ENCODE peak calls at places on chromosome 4, in ten cellular contexts. W is adipocyte, E is K562, O is IMR-90, V is PC-3, L is HepG2, M is trophoblast cell, J is neural progenitor cell, Q is fibroblast of lung, I is colonic mucosa. K is an unnamed sample.

GRCh38 chr4:56513517-56513916 is 7.9 kb downstream of the ARL9 start:
- DNase-seq in O (no peak), M (no peak), E (peak; percentile 73), J (no peak), L (no peak), I (no peak), Q (no peak), V (no peak), W (no peak), K (no peak)

GRCh38 chr4:169098969-169099685 is 89.1 kb upstream of the CBR4 start:
- DNase-seq in I (no peak), Q (peak; percentile 31), W (peak; percentile 63), M (no peak), J (no peak), O (peak; percentile 19), L (no peak), V (no peak), E (no peak), K (peak; percentile 11)

GRCh38 chr4:128162434-128162833 is 101.3 kb downstream of the LARP1B start:
- DNase-seq in E (no peak), I (no peak), W (peak; percentile 60), V (peak; percentile 15), Q (peak; percentile 20), J (no peak), O (peak; percentile 40), M (no peak), L (no peak), K (peak; percentile 79)

GRCh38 chr4:159382875-159383568 is 280.1 kb downstream of the RAPGEF2 start:
- DNase-seq in W (no peak), E (no peak), J (peak; percentile 30), M (no peak), I (no peak), Q (no peak), L (no peak), V (no peak), O (no peak), K (peak; percentile 73)

GRCh38 chr4:76665139-76665538 is 230.1 kb downstream of the SHROOM3 start:
- DNase-seq in O (peak; percentile 43), L (no peak), M (peak; percentile 38), J (no peak), V (peak; percentile 97), Q (no peak), W (no peak), E (no peak), I (peak; percentile 96), K (no peak)

GRCh38 chr4:161356351-161356750 is 807.4 kb downstream of the FSTL5 start:
- DNase-seq in O (no peak), L (no peak), V (no peak), I (no peak), J (no peak), Q (no peak), E (no peak), M (no peak), W (no peak), K (no peak)

GRCh38 chr4:156581693-156582092 is 389.9 kb downstream of the PDGFC start:
- DNase-seq in Q (no peak), J (no peak), V (peak; percentile 25), I (no peak), O (no peak), E (no peak), L (no peak), M (no peak), W (no peak), K (peak; percentile 51)

GRCh38 chr4:158484173-158484885 is 37.4 kb upstream of the RXFP1 start:
- DNase-seq in W (peak; percentile 10), M (no peak), J (no peak), Q (peak; percentile 19), I (no peak), E (no peak), O (peak; percentile 61), V (peak; percentile 75), L (no peak), K (no peak)

GRCh38 chr4:88159137-88159725 is 792 bp upstream of the ABCG2 start:
- DNase-seq in I (no peak), V (no peak), J (no peak), Q (no peak), O (no peak), E (no peak), L (peak; percentile 44), M (peak; percentile 67), W (no peak), K (peak; percentile 53)

GRCh38 chr4:126213996-126214395 is 899.2 kb downstream of the FAT4 start:
- DNase-seq in E (no peak), V (peak; percentile 2), O (no peak), L (no peak), J (no peak), M (peak; percentile 7), Q (no peak), I (no peak), W (no peak), K (no peak)

GRCh38 chr4:186486172-186486571 is 69.2 kb downstream of the MTNR1A start:
- DNase-seq in M (no peak), V (no peak), I (no peak), E (no peak), Q (peak; percentile 7), W (peak; percentile 10), J (peak; percentile 21), O (peak; percentile 4), L (no peak), K (no peak)

GRCh38 chr4:177349191-177349590 is 39.5 kb downstream of the NEIL3 start:
- DNase-seq in E (no peak), M (no peak), L (no peak), O (no peak), W (no peak), Q (no peak), I (no peak), J (no peak), V (no peak), K (no peak)

GRCh38 chr4:111812760-111813159 is 332.5 kb upstream of the FAM241A start:
- DNase-seq in J (no peak), M (no peak), W (no peak), L (no peak), V (no peak), I (no peak), O (no peak), E (no peak), Q (no peak), K (no peak)

GRCh38 chr4:17068885-17069284 is 170.4 kb upstream of the LDB2 start:
- DNase-seq in E (no peak), M (no peak), Q (peak; percentile 87), O (no peak), I (no peak), W (no peak), L (no peak), J (no peak), V (no peak), K (no peak)

GRCh38 chr4:88792268-88792781 is 94.7 kb upstream of the NAP1L5 start:
- DNase-seq in W (peak; percentile 92), M (peak; percentile 93), J (no peak), O (peak; percentile 86), I (no peak), Q (peak; percentile 71), V (peak; percentile 63), L (peak; percentile 9), E (no peak), K (no peak)

DNA sequence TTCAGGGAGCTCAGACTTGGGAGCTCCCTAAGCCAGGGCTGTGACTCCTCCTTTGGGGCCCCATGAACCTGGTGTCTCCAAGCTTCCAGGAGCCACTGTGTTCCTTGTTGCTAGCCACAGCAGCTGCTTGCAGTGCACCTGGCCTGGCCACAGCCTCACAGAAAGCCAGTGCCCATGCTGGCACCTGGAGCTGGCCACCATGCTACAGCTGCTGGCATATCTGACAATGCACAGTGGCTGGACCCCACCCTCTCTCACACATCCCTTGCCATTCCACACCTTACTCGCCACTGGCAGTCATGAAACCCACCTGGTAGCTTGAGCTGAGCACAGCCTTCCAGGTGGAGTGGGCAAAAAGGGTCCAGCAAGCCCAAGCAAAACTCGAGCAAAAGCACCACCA is 441.7 kb downstream of the ARAP2 start:
- DNase-seq in J (no peak), L (no peak), V (no peak), E (no peak), I (no peak), W (no peak), O (no peak), M (no peak), Q (no peak), K (no peak)
- H3K9ac ChIP-seq in J (no peak overlapping the region), L (no peak overlapping the region), V (no peak overlapping the region), E (no peak overlapping the region), I (no peak overlapping the region), W (no peak overlapping the region), O (no peak overlapping the region), M (no peak overlapping the region), Q (no peak overlapping the region), K (no peak overlapping the region)

DNA sequence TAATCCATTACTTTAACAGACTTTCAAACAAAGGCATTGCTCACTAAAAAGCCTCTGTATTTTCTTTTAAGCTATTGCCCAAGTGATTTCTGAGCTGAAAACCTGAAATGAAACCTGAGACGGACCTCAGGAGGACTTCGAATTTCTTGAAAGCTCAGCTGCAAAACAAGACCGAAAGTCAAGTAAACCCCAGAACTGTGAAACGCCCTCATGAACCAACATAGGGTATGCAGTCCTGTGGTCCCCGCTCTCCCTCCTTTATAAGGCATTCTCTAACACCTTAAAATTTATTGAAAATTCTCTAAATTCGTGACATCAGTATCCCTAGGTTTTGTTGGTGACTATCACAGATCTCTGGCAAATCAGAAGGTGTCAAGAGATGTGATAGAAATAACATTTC is 91.8 kb downstream of the SHISA3 start:
- DNase-seq in W (no peak), L (no peak), E (no peak), Q (no peak), I (no peak), J (no peak), O (no peak), V (no peak), M (no peak), K (no peak)
- H3K9ac ChIP-seq in W (no peak overlapping the region), L (no peak overlapping the region), E (no peak overlapping the region), Q (no peak overlapping the region), I (no peak overlapping the region), J (no peak overlapping the region), O (no peak overlapping the region), V (no peak overlapping the region), M (no peak overlapping the region), K (no peak overlapping the region)

GRCh38 chr4:71026086-71026485 is 32.6 kb downstream of the DCK start:
- DNase-seq in J (no peak), L (peak; percentile 66), Q (peak; percentile 80), O (peak; percentile 90), I (no peak), W (peak; percentile 80), M (no peak), V (peak; percentile 78), E (peak; percentile 81), K (peak; percentile 82)
- H3K9ac ChIP-seq in J (no peak overlapping the region), L (no peak overlapping the region), Q (no peak overlapping the region), O (no peak overlapping the region), I (no peak overlapping the region), W (no peak overlapping the region), M (no peak overlapping the region), V (no peak overlapping the region), E (no peak overlapping the region), K (no peak overlapping the region)

DNA sequence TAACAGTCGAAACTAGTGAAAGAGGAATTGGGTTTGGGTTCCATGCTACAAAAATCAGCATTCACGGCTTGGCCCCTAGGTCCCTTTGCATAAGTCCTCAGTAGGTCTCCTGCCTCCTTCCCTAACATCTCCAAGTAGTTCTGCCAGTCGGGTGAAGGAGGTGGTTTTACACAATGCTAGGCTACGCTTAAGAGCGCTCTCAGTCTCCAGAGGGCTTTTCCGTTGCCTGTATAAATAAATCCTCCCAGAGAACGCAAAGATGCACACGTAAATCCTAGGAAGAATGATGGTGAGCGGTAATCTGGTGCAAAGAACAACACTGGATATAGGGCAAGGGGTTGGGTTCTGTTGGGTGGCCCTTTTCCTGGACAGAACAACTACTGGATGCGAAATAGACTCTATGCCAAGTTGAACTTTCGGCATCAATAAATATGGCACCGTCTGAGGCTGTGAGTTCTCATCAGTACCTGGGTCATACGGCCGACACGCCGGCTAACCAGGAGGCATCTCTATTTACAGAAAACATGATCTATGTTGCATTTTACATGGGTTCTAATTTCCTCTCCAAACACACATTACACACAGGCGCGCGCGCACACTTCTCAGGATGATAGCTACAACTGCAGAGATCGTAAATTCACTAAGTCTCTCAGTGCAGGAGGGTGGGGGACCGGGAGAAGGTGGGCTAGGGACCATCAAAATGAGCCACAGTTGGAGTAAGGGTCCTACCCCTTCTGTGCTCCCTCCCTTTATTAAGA is 1.3 kb downstream of the CAMK2D start:
- DNase-seq in L (no peak), E (no peak), M (no peak), I (peak; percentile 55), J (peak; percentile 62), Q (peak; percentile 67), W (peak; percentile 68), V (peak; percentile 40), O (peak; percentile 61), K (peak; percentile 67)
- H3K9ac ChIP-seq in L (peak overlapping the region; percentile 89), E (no peak overlapping the region), M (peak overlapping the region; percentile 80), I (peak overlapping the region; percentile 96), J (no peak overlapping the region), Q (peak overlapping the region; percentile 91), W (peak overlapping the region; percentile 100), V (peak overlapping the region; percentile 95), O (peak overlapping the region; percentile 85), K (peak overlapping the region; percentile 83)

K was measured in endothelial cell of umbilical vein.